ENCODE peak calls at places on chromosomes 16 and 17, in eight cellular contexts. One of them, this sample, is unnamed.
A peak's percentile ranks its signal among the peaks of the same experiment; 100 is the strongest.

GRCh38 chr16:66289986-66290385 is 76.5 kb upstream of the CDH5 start:
- DNase-seq in neuronal stem cell: no peak
- DNase-seq in CD8-positive, alpha-beta T cell: no peak
- DNase-seq in transverse colon: no peak
- DNase-seq in cardiac muscle cell: no peak
- DNase-seq in ascending aorta: no peak
- DNase-seq in tibial artery: peak; percentile 32
- DNase-seq in adrenal gland: no peak
- DNase-seq in this sample: no peak

GRCh38 chr17:69335018-69335417 is 8.1 kb upstream of the ABCA5 start:
- DNase-seq in CD8-positive, alpha-beta T cell: no peak
- DNase-seq in cardiac muscle cell: peak; percentile 54
- DNase-seq in tibial artery: no peak
- DNase-seq in adrenal gland: no peak
- DNase-seq in ascending aorta: no peak
- DNase-seq in neuronal stem cell: no peak
- DNase-seq in transverse colon: no peak
- DNase-seq in this sample: peak; percentile 66

GRCh38 chr16:4257646-4258556 is 14.9 kb downstream of the TFAP4 start:
- DNase-seq in neuronal stem cell: no peak
- DNase-seq in tibial artery: no peak
- DNase-seq in adrenal gland: no peak
- DNase-seq in transverse colon: no peak
- DNase-seq in CD8-positive, alpha-beta T cell: no peak
- DNase-seq in ascending aorta: no peak
- DNase-seq in cardiac muscle cell: peak; percentile 47
- DNase-seq in this sample: peak; percentile 50

GRCh38 chr17:15464211-15464610 is 3.2 kb downstream of the CDRT4 start:
- DNase-seq in transverse colon: no peak
- DNase-seq in tibial artery: no peak
- DNase-seq in ascending aorta: no peak
- DNase-seq in CD8-positive, alpha-beta T cell: no peak
- DNase-seq in cardiac muscle cell: no peak
- DNase-seq in adrenal gland: no peak
- DNase-seq in neuronal stem cell: no peak
- DNase-seq in this sample: peak; percentile 72

GRCh38 chr16:1333149-1333812 is at the start of gene BAIAP3:
- DNase-seq in adrenal gland: peak; percentile 53
- DNase-seq in neuronal stem cell: no peak
- DNase-seq in transverse colon: peak; percentile 64
- DNase-seq in CD8-positive, alpha-beta T cell: peak; percentile 45
- DNase-seq in ascending aorta: no peak
- DNase-seq in tibial artery: no peak
- DNase-seq in cardiac muscle cell: peak; percentile 25
- DNase-seq in this sample: peak; percentile 43

GRCh38 chr17:39461911-39462641 is 790 bp downstream of the CDK12 start:
- DNase-seq in ascending aorta: peak; percentile 68
- DNase-seq in CD8-positive, alpha-beta T cell: peak; percentile 42
- DNase-seq in transverse colon: no peak
- DNase-seq in tibial artery: peak; percentile 62
- DNase-seq in adrenal gland: peak; percentile 67
- DNase-seq in neuronal stem cell: no peak
- DNase-seq in cardiac muscle cell: no peak
- DNase-seq in this sample: peak; percentile 48

GRCh38 chr16:11105038-11105903 is 150.7 kb downstream of the SOCS1 start:
- DNase-seq in CD8-positive, alpha-beta T cell: no peak
- DNase-seq in adrenal gland: peak; percentile 84
- DNase-seq in ascending aorta: peak; percentile 79
- DNase-seq in neuronal stem cell: no peak
- DNase-seq in transverse colon: peak; percentile 41
- DNase-seq in tibial artery: peak; percentile 68
- DNase-seq in cardiac muscle cell: peak; percentile 96
- DNase-seq in this sample: peak; percentile 73

GRCh38 chr16:3188925-3189825 is 1.2 kb downstream of the OR1F1 start:
- DNase-seq in adrenal gland: no peak
- DNase-seq in tibial artery: no peak
- DNase-seq in ascending aorta: no peak
- DNase-seq in CD8-positive, alpha-beta T cell: peak; percentile 46
- DNase-seq in neuronal stem cell: no peak
- DNase-seq in transverse colon: no peak
- DNase-seq in cardiac muscle cell: peak; percentile 54
- DNase-seq in this sample: no peak

GRCh38 chr17:20213429-20213828 is 204.3 kb downstream of the SPECC1 start:
- DNase-seq in CD8-positive, alpha-beta T cell: no peak
- DNase-seq in ascending aorta: no peak
- DNase-seq in cardiac muscle cell: no peak
- DNase-seq in transverse colon: no peak
- DNase-seq in tibial artery: no peak
- DNase-seq in neuronal stem cell: no peak
- DNase-seq in adrenal gland: no peak
- DNase-seq in this sample: no peak

GRCh38 chr17:60729854-60730253 is 52.2 kb downstream of the BCAS3 start:
- DNase-seq in cardiac muscle cell: no peak
- DNase-seq in tibial artery: no peak
- DNase-seq in CD8-positive, alpha-beta T cell: no peak
- DNase-seq in ascending aorta: no peak
- DNase-seq in adrenal gland: no peak
- DNase-seq in neuronal stem cell: no peak
- DNase-seq in transverse colon: peak; percentile 13
- DNase-seq in this sample: peak; percentile 32

GRCh38 chr17:66426397-66427033 is 124.1 kb downstream of the PRKCA start:
- DNase-seq in CD8-positive, alpha-beta T cell: peak; percentile 45
- DNase-seq in tibial artery: no peak
- DNase-seq in neuronal stem cell: no peak
- DNase-seq in transverse colon: peak; percentile 26
- DNase-seq in cardiac muscle cell: peak; percentile 47
- DNase-seq in ascending aorta: no peak
- DNase-seq in adrenal gland: no peak
- DNase-seq in this sample: peak; percentile 47

GRCh38 chr17:40622509-40622928 is 25.1 kb downstream of the SMARCE1 start:
- DNase-seq in transverse colon: no peak
- DNase-seq in adrenal gland: no peak
- DNase-seq in cardiac muscle cell: no peak
- DNase-seq in ascending aorta: no peak
- DNase-seq in CD8-positive, alpha-beta T cell: peak; percentile 61
- DNase-seq in neuronal stem cell: no peak
- DNase-seq in tibial artery: no peak
- DNase-seq in this sample: no peak

GRCh38 chr17:17147821-17148220 is 58.3 kb downstream of the PLD6 start:
- DNase-seq in ascending aorta: no peak
- DNase-seq in transverse colon: no peak
- DNase-seq in tibial artery: no peak
- DNase-seq in cardiac muscle cell: peak; percentile 53
- DNase-seq in CD8-positive, alpha-beta T cell: no peak
- DNase-seq in neuronal stem cell: no peak
- DNase-seq in adrenal gland: no peak
- DNase-seq in this sample: no peak

GRCh38 chr17:1907818-1908698 is 78.3 kb downstream of the RPA1 start:
- DNase-seq in tibial artery: no peak
- DNase-seq in cardiac muscle cell: peak; percentile 64
- DNase-seq in neuronal stem cell: peak; percentile 67
- DNase-seq in ascending aorta: no peak
- DNase-seq in transverse colon: no peak
- DNase-seq in adrenal gland: no peak
- DNase-seq in CD8-positive, alpha-beta T cell: peak; percentile 27
- DNase-seq in this sample: no peak

GRCh38 chr17:38705523-38705802 is 390 bp downstream of the MLLT6 start:
- DNase-seq in ascending aorta: no peak
- DNase-seq in neuronal stem cell: no peak
- DNase-seq in adrenal gland: no peak
- DNase-seq in CD8-positive, alpha-beta T cell: no peak
- DNase-seq in transverse colon: no peak
- DNase-seq in cardiac muscle cell: no peak
- DNase-seq in tibial artery: no peak
- DNase-seq in this sample: no peak

GRCh38 chr16:51420247-51420646 is 269.2 kb upstream of the SALL1 start:
- DNase-seq in tibial artery: no peak
- DNase-seq in ascending aorta: no peak
- DNase-seq in adrenal gland: no peak
- DNase-seq in CD8-positive, alpha-beta T cell: no peak
- DNase-seq in cardiac muscle cell: no peak
- DNase-seq in transverse colon: no peak
- DNase-seq in neuronal stem cell: no peak
- DNase-seq in this sample: no peak

GRCh38 chr16:57994778-57995177 is 5.7 kb downstream of the ZNF319 start:
- DNase-seq in ascending aorta: peak; percentile 71
- DNase-seq in cardiac muscle cell: peak; percentile 54
- DNase-seq in tibial artery: no peak
- DNase-seq in neuronal stem cell: no peak
- DNase-seq in transverse colon: peak; percentile 51
- DNase-seq in adrenal gland: peak; percentile 70
- DNase-seq in CD8-positive, alpha-beta T cell: peak; percentile 60
- DNase-seq in this sample: peak; percentile 40

GRCh38 chr17:8518858-8519257 is 83.2 kb downstream of the NDEL1 start:
- DNase-seq in CD8-positive, alpha-beta T cell: no peak
- DNase-seq in adrenal gland: no peak
- DNase-seq in ascending aorta: no peak
- DNase-seq in tibial artery: no peak
- DNase-seq in cardiac muscle cell: no peak
- DNase-seq in neuronal stem cell: no peak
- DNase-seq in transverse colon: no peak
- DNase-seq in this sample: peak; percentile 13

GRCh38 chr17:44961921-44962350 is 6.2 kb downstream of the C1QL1 start:
- DNase-seq in ascending aorta: no peak
- DNase-seq in neuronal stem cell: no peak
- DNase-seq in cardiac muscle cell: peak; percentile 42
- DNase-seq in CD8-positive, alpha-beta T cell: no peak
- DNase-seq in tibial artery: no peak
- DNase-seq in adrenal gland: no peak
- DNase-seq in transverse colon: no peak
- DNase-seq in this sample: no peak

DNA sequence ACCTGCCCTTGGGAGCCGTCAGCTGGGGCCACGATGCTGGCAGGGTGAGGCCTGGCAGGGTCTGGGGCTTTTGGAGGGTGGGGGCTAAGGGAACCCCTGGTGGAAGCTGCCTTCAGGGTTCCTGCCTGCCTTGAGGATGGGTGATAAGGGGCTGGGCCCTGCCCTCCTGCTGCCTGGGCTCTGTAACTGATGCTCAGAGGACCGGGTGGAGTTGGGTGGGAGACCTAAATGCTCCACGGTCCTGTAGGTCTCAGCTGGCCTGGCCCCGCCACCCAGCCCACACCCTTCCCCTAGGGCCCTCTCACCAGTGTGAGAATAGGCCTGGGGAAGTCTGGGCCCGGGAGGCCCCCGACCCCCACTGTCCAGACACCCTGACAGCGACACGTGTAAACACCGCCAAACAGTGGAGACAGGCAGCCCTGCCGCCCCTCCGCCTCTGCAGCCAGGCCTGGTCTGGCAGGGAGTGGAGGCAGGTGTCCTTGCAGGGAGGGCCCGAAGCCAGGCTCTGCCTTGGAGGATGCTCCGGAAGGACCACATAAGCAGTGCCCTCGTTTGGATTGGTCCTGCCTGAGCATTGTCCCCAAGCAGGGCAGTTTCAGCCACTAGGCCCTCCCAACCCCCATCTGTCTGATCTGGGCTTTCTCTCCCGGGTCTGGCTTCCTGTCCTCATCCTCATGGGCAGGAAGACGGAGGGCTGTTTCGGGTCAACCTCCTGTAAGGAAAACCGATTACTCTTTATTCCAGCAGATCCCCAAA is 6.5 kb upstream of the BAHCC1 start:
- DNase-seq in cardiac muscle cell: no peak
- DNase-seq in transverse colon: no peak
- DNase-seq in ascending aorta: no peak
- DNase-seq in neuronal stem cell: no peak
- DNase-seq in tibial artery: no peak
- DNase-seq in adrenal gland: peak; percentile 67
- DNase-seq in CD8-positive, alpha-beta T cell: no peak
- DNase-seq in this sample: no peak
- H3K27me3 ChIP-seq in cardiac muscle cell: no peaks in the 10 kb centered on the region
- H3K27me3 ChIP-seq in transverse colon: peaks cover 4% of the 10 kb centered on the region
- H3K27me3 ChIP-seq in ascending aorta: no peaks in the 10 kb centered on the region
- H3K27me3 ChIP-seq in neuronal stem cell: no peaks in the 10 kb centered on the region
- H3K27me3 ChIP-seq in tibial artery: peaks cover 4% of the 10 kb centered on the region
- H3K27me3 ChIP-seq in adrenal gland: no peaks in the 10 kb centered on the region
- H3K27me3 ChIP-seq in CD8-positive, alpha-beta T cell: peaks cover 50% of the 10 kb centered on the region
- H3K27me3 ChIP-seq in this sample: no peaks in the 10 kb centered on the region

DNA sequence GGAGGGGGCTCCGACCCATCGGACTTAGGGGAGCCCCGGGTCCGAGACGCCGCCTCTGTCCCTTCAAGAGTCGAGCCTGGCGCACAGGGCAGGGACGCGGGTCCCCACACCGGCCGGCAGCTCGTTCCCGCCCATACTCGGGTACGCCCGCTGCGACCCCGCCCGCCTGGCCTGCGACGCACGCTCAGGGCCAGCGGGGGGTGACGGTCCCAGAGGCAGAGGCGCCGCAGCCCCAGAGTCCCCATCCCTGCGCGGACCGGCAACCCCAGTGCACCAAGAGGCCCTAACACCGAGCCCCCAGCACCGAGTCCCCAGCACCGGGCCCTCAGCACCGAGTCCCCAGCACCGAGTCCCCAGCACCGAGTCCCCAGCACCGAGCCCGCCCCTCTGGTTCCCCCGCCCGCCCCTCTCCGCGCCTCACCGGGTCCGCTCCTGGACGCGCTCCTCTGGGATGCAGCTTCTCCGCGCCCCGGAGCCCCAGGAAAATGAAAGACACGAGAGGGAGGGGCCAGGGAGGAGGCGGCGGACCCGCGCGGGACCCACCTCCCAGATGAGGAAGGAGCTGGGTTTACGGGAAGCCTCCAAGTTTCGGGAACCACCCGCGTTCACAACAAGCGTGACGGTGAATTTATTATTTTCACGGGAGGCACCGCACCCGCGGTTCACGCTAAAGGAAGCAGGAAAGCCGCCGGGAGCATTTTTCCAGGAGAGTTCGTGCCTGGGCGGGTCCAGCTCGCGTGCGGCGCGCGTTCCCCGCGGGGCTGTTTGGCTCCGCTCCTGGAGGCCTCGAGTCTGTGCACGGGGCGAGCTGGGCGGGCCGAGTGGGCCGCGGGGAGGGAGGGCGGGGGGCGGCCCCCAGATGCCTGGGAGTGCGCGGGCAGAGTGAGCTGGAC is at the start of gene SECTM1:
- DNase-seq in ascending aorta: no peak
- DNase-seq in cardiac muscle cell: peak; percentile 40
- DNase-seq in tibial artery: peak; percentile 80
- DNase-seq in neuronal stem cell: no peak
- DNase-seq in CD8-positive, alpha-beta T cell: peak; percentile 21
- DNase-seq in transverse colon: peak; percentile 70
- DNase-seq in adrenal gland: peak; percentile 32
- DNase-seq in this sample: peak; percentile 55
- H3K27ac ChIP-seq in ascending aorta: no peak within 1 kb of the TSS
- H3K27ac ChIP-seq in cardiac muscle cell: no peak within 1 kb of the TSS
- H3K27ac ChIP-seq in tibial artery: peak within 1 kb of the TSS; percentile 29
- H3K27ac ChIP-seq in neuronal stem cell: no peak within 1 kb of the TSS
- H3K27ac ChIP-seq in CD8-positive, alpha-beta T cell: peak within 1 kb of the TSS; percentile 11
- H3K27ac ChIP-seq in transverse colon: peak within 1 kb of the TSS; percentile 72
- H3K27ac ChIP-seq in adrenal gland: peak within 1 kb of the TSS; percentile 47
- H3K27ac ChIP-seq in this sample: peak within 1 kb of the TSS; percentile 93

GRCh38 chr17:29034510-29034909 is 8.4 kb upstream of the PIPOX start:
- DNase-seq in transverse colon: no peak
- DNase-seq in tibial artery: no peak
- DNase-seq in ascending aorta: no peak
- DNase-seq in neuronal stem cell: no peak
- DNase-seq in cardiac muscle cell: no peak
- DNase-seq in adrenal gland: no peak
- DNase-seq in CD8-positive, alpha-beta T cell: no peak
- DNase-seq in this sample: no peak
- H3K27me3 ChIP-seq in transverse colon: peaks cover 51% of the 10 kb centered on the region
- H3K27me3 ChIP-seq in tibial artery: peaks cover 47% of the 10 kb centered on the region
- H3K27me3 ChIP-seq in ascending aorta: no peaks in the 10 kb centered on the region
- H3K27me3 ChIP-seq in neuronal stem cell: no peaks in the 10 kb centered on the region
- H3K27me3 ChIP-seq in cardiac muscle cell: no peaks in the 10 kb centered on the region
- H3K27me3 ChIP-seq in adrenal gland: no peaks in the 10 kb centered on the region
- H3K27me3 ChIP-seq in CD8-positive, alpha-beta T cell: no peaks in the 10 kb centered on the region
- H3K27me3 ChIP-seq in this sample: no peaks in the 10 kb centered on the region

GRCh38 chr17:13920413-13920812 is 148.9 kb upstream of the COX10 start:
- DNase-seq in CD8-positive, alpha-beta T cell: no peak
- DNase-seq in cardiac muscle cell: no peak
- DNase-seq in ascending aorta: no peak
- DNase-seq in neuronal stem cell: no peak
- DNase-seq in transverse colon: no peak
- DNase-seq in tibial artery: no peak
- DNase-seq in adrenal gland: no peak
- DNase-seq in this sample: no peak
- H3K27ac ChIP-seq in CD8-positive, alpha-beta T cell: no peak overlapping the region
- H3K27ac ChIP-seq in cardiac muscle cell: no peak overlapping the region
- H3K27ac ChIP-seq in ascending aorta: no peak overlapping the region
- H3K27ac ChIP-seq in neuronal stem cell: no peak overlapping the region
- H3K27ac ChIP-seq in transverse colon: no peak overlapping the region
- H3K27ac ChIP-seq in tibial artery: no peak overlapping the region
- H3K27ac ChIP-seq in adrenal gland: no peak overlapping the region
- H3K27ac ChIP-seq in this sample: no peak overlapping the region

This sample was measured in small intestine.